ENCODE peak calls at places on chromosomes 3 and 15, in nine cellular contexts. A is Peyer's patch; O is mammary epithelial cell; W is AG10803; B is CD8-positive, alpha-beta memory T cell; X is SK-N-SH; J is mucosa of descending colon; M is endothelial cell of umbilical vein; T is foreskin fibroblast. K is an unnamed sample.

GRCh38 chr3:192130534-192131132 is 596.7 kb downstream of the FGF12 start:
- DNase-seq in O (peak), J (peak), T (no peak), X (peak), A (peak), B (no peak), M (peak), W (peak), K (no peak)

GRCh38 chr3:197345381-197345780 is 47.0 kb upstream of the DLG1 start:
- DNase-seq in W (no peak), T (no peak), B (no peak), X (peak), M (no peak), O (no peak), J (no peak), A (peak), K (no peak)

GRCh38 chr3:38479431-38480092 is 16.6 kb upstream of the EXOG start:
- DNase-seq in X (peak), A (peak), B (peak), O (peak), W (peak), M (peak), T (peak), J (peak), K (no peak)

GRCh38 chr15:72098076-72098475 is 19.9 kb downstream of the MYO9A start:
- DNase-seq in J (no peak), X (no peak), M (no peak), W (peak), T (no peak), O (no peak), B (no peak), A (no peak), K (no peak)

GRCh38 chr3:74582982-74583381 is 31.5 kb downstream of the CNTN3 start:
- DNase-seq in W (no peak), A (no peak), B (no peak), X (no peak), O (no peak), M (no peak), J (no peak), T (no peak), K (no peak)

GRCh38 chr3:65444448-65444815 is 594.3 kb downstream of the MAGI1 start:
- DNase-seq in A (no peak), J (no peak), W (no peak), T (no peak), O (no peak), X (no peak), M (no peak), B (no peak), K (no peak)

GRCh38 chr15:40297356-40297755 is 10.4 kb downstream of the PLCB2 start:
- DNase-seq in T (no peak), O (no peak), J (no peak), B (no peak), W (no peak), X (no peak), M (no peak), A (no peak), K (no peak)

GRCh38 chr3:134427400-134428111 is 53.3 kb upstream of the AMOTL2 start:
- DNase-seq in B (no peak), J (no peak), T (peak), O (peak), M (peak), W (peak), A (peak), X (peak), K (no peak)

GRCh38 chr3:58176827-58177489 is 33.8 kb downstream of the DNASE1L3 start:
- DNase-seq in M (no peak), W (no peak), B (no peak), O (peak), T (no peak), X (no peak), J (no peak), A (no peak), K (no peak)

GRCh38 chr3:106421928-106422327 is 553.1 kb upstream of the CBLB start:
- DNase-seq in B (no peak), O (no peak), W (peak), A (no peak), J (no peak), X (no peak), T (peak), M (no peak), K (no peak)

GRCh38 chr3:183873986-183874385 is 10.7 kb downstream of the PARL start:
- DNase-seq in J (no peak), A (no peak), T (no peak), X (no peak), M (no peak), B (no peak), O (no peak), W (no peak), K (no peak)

GRCh38 chr3:59540241-59540640 is 490.4 kb upstream of the CFAP20DC start:
- DNase-seq in A (no peak), O (no peak), T (no peak), X (no peak), W (peak), B (no peak), M (no peak), J (no peak), K (no peak)

GRCh38 chr15:101112336-101113113 is 139.3 kb downstream of the CHSY1 start:
- DNase-seq in M (no peak), A (no peak), O (peak), W (no peak), T (no peak), B (no peak), J (no peak), X (no peak), K (no peak)

GRCh38 chr3:31213869-31214486 is 318.7 kb upstream of the STT3B start:
- DNase-seq in X (no peak), O (no peak), J (no peak), M (peak), W (no peak), A (peak), B (peak), T (no peak), K (peak)

GRCh38 chr3:123193448-123194101 is 8.2 kb upstream of the SEC22A start:
- DNase-seq in T (no peak), J (no peak), B (no peak), O (no peak), M (no peak), A (no peak), X (no peak), W (no peak), K (no peak)

GRCh38 chr15:66851226-66852063 is 149.4 kb downstream of the SMAD6 start:
- DNase-seq in W (peak), J (peak), M (peak), A (peak), O (peak), T (peak), X (peak), B (peak), K (peak)

GRCh38 chr3:56468184-56469106 is at the start of gene ERC2:
- DNase-seq in A (no peak), M (peak), W (peak), B (no peak), J (peak), X (peak), O (peak), T (peak), K (no peak)

GRCh38 chr15:43930079-43930478 is 103.3 kb downstream of the WDR76 start:
- DNase-seq in J (no peak), W (peak), O (no peak), B (no peak), M (no peak), A (no peak), T (no peak), X (no peak), K (no peak)

GRCh38 chr15:87849181-87849580 is 407.4 kb downstream of the NTRK3 start:
- DNase-seq in X (no peak), J (no peak), W (no peak), B (no peak), O (no peak), T (no peak), M (no peak), A (no peak), K (no peak)

GRCh38 chr15:67068724-67069400 is 3.5 kb downstream of the SMAD3 start:
- DNase-seq in T (no peak), X (no peak), J (no peak), B (no peak), A (no peak), M (peak), O (no peak), W (peak), K (no peak)

GRCh38 chr15:89837134-89837829 is 22.6 kb upstream of the ANPEP start:
- DNase-seq in O (peak), A (no peak), T (peak), J (no peak), B (no peak), X (no peak), W (peak), M (no peak), K (no peak)

GRCh38 chr15:39874890-39875549 is 45.0 kb downstream of the GPR176 start:
- DNase-seq in A (peak), B (no peak), M (peak), X (peak), T (no peak), J (no peak), W (peak), O (peak), K (no peak)

DNA sequence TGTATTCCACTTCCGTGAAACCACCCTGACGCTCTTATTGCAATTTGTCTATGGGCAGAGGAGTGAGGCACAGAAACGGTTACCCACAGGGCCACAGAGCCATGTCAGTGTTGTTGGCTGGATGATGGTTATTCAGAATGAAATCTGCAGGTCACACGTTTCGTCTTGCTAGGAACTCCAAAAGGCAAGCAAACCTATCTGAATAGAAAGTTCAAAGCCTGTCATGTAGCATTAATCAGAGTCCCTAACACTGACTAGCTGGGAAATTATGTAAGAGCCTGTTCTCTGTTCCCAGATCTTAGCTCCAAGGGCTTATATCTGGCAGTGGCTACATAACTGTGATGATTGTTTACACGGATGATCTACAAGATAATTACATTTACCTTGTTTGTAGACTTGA is 1.3 kb downstream of the SYNPR start:
- DNase-seq in M (no peak), B (no peak), O (no peak), J (no peak), X (no peak), W (no peak), A (no peak), T (no peak), K (no peak)
- H3K4me3 ChIP-seq in M (no peak), B (no peak), O (no peak), J (no peak), X (no peak), W (no peak), A (no peak), T (no peak), K (no peak)

DNA sequence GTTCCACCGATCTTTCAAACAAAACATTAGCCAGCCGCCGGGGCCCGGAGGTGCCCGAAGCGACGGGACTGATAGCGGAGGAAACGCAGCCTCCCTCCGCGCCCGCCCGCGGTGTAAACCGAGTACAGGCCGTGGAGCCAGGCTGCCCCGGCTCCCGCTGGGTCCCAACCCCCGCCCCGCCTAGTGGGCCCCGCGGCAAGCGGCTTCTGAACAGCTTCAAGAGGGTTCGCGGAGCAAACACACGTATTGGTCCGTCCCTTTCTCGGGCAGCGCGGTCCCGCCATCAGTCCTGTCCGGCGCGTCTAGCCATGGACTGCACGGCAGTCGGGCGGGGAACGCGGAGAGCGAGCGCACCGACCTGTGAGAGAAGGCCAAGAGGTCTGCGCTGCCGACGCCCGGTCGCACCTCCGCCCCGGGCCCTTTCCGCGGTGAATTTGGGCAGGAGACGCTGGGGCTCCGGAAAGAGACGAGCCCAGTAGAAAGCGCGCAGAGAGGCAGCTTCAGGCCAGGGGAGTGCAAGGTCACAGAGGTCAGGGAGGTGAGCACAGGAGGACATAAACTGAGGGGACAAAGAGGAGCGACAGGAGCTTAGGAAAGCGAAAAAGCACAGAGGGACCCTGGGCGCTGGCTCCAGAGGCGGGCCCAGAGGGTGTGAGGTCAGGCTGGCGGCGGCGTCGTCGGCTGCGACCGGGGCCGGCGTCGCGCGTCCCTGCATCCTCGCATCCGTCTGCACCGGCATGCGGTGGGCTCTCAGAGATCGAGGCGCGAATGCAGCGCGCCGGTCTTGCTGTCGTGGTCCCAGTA is 1.9 kb downstream of the FOXL2 start:
- DNase-seq in X (peak), J (no peak), T (peak), O (no peak), W (peak), B (peak), M (no peak), A (no peak), K (no peak)
- H3K4me3 ChIP-seq in X (no peak), J (no peak), T (peak), O (peak), W (peak), B (peak), M (no peak), A (peak), K (peak)

DNA sequence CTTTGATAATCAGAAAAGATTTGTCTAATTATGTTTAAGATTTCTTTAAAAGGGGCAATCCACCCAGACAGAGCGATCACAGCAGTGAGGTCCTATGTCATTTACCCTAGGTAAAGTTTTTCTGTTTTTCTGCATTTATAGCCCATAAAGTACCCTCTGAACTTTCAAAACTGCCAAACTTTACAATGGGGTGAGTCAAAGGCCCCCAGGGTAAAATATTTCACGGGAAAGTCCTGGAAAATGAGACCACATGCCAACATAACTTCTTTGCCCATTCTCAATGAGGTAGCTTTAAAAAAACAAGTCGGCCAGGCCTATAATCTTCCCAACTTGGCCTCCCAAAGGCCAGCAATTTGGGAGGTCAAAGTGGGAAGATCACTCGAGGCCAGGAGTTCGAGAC is 53.0 kb downstream of the SUCLG2 start:
- DNase-seq in X (no peak), T (peak), M (no peak), J (no peak), O (peak), W (no peak), A (no peak), B (no peak), K (no peak)
- H3K4me3 ChIP-seq in X (no peak), T (no peak), M (no peak), J (no peak), O (no peak), W (no peak), A (no peak), B (no peak), K (no peak)

GRCh38 chr3:18390024-18390660 is 35.0 kb downstream of the SATB1 start:
- DNase-seq in X (peak), J (no peak), O (no peak), B (no peak), M (no peak), A (no peak), W (no peak), T (no peak), K (no peak)
- H3K4me3 ChIP-seq in X (no peak), J (no peak), O (no peak), B (no peak), M (no peak), A (no peak), W (no peak), T (no peak), K (no peak)

GRCh38 chr3:71416868-71417267 is 166.7 kb downstream of the FOXP1 start:
- DNase-seq in J (no peak), M (no peak), X (no peak), O (no peak), A (peak), T (no peak), B (peak), W (no peak), K (no peak)
- H3K4me3 ChIP-seq in J (no peak), M (no peak), X (no peak), O (no peak), A (no peak), T (no peak), B (peak), W (no peak), K (no peak)

GRCh38 chr3:112130638-112130993 is 2.4 kb downstream of the GCSAM start:
- DNase-seq in M (no peak), B (no peak), O (no peak), J (no peak), W (no peak), A (no peak), X (no peak), T (no peak), K (no peak)

GRCh38 chr3:112129925-112130637 is 3.0 kb downstream of the GCSAM start:
- DNase-seq in T (no peak), W (no peak), J (no peak), B (no peak), M (no peak), O (no peak), A (no peak), X (no peak), K (no peak)

GRCh38 chr3:112132088-112132487 is 960 bp downstream of the GCSAM start:
- DNase-seq in W (no peak), J (no peak), M (no peak), B (no peak), O (no peak), A (no peak), T (no peak), X (no peak), K (no peak)

GRCh38 chr3:112132554-112132953 is 494 bp downstream of the GCSAM start:
- DNase-seq in B (no peak), T (no peak), W (no peak), M (no peak), O (no peak), J (no peak), A (no peak), X (no peak), K (no peak)

GRCh38 chr3:112131111-112131510 is 1.9 kb downstream of the GCSAM start:
- DNase-seq in O (no peak), W (no peak), A (no peak), X (no peak), B (no peak), T (no peak), J (no peak), M (no peak), K (no peak)
- H3K4me3 ChIP-seq in O (no peak), W (no peak), A (no peak), X (no peak), B (no peak), T (no peak), J (no peak), M (no peak), K (no peak)

GRCh38 chr3:99656606-99657005 is 18.2 kb downstream of the COL8A1 start:
- DNase-seq in M (peak), O (no peak), W (peak), X (no peak), A (no peak), J (no peak), T (peak), B (no peak), K (no peak)

GRCh38 chr3:99662838-99663570 is 24.6 kb downstream of the COL8A1 start:
- DNase-seq in J (no peak), M (no peak), X (no peak), T (no peak), B (no peak), O (no peak), W (no peak), A (no peak), K (no peak)

GRCh38 chr3:99659032-99659431 is 20.6 kb downstream of the COL8A1 start:
- DNase-seq in A (no peak), J (no peak), O (peak), W (peak), B (no peak), M (peak), X (no peak), T (peak), K (no peak)

GRCh38 chr3:99658274-99658673 is 19.9 kb downstream of the COL8A1 start:
- DNase-seq in B (no peak), M (no peak), J (no peak), O (no peak), X (no peak), W (no peak), T (peak), A (no peak), K (no peak)

GRCh38 chr3:99659965-99660364 is 21.6 kb downstream of the COL8A1 start:
- DNase-seq in O (no peak), J (no peak), A (no peak), W (peak), X (no peak), M (peak), T (peak), B (no peak), K (no peak)
- H3K4me3 ChIP-seq in O (no peak), J (no peak), A (no peak), W (no peak), X (no peak), M (no peak), T (no peak), B (no peak), K (no peak)

GRCh38 chr3:39809181-39809994 is at the start of gene MYRIP:
- DNase-seq in M (peak), W (peak), O (no peak), A (peak), J (peak), T (no peak), B (no peak), X (peak), K (no peak)

GRCh38 chr3:39812537-39812936 is 3.1 kb downstream of the MYRIP start:
- DNase-seq in J (peak), W (no peak), O (no peak), A (peak), X (peak), B (no peak), M (peak), T (no peak), K (no peak)

GRCh38 chr3:39809995-39810595 is 686 bp downstream of the MYRIP start:
- DNase-seq in B (no peak), T (no peak), J (peak), M (peak), A (no peak), O (no peak), W (no peak), X (no peak), K (no peak)

GRCh38 chr3:39811561-39811960 is 2.2 kb downstream of the MYRIP start:
- DNase-seq in M (peak), T (no peak), B (no peak), W (no peak), J (no peak), A (no peak), O (no peak), X (no peak), K (no peak)

GRCh38 chr3:39810647-39811161 is 1.3 kb downstream of the MYRIP start:
- DNase-seq in A (no peak), J (no peak), O (no peak), B (no peak), W (no peak), T (no peak), X (no peak), M (peak), K (no peak)
- H3K4me3 ChIP-seq in A (peak), J (no peak), O (no peak), B (no peak), W (no peak), T (no peak), X (peak), M (peak), K (no peak)

GRCh38 chr3:40718681-40719080 is 193.9 kb downstream of the ZNF621 start:
- DNase-seq in T (no peak), J (no peak), M (no peak), X (no peak), B (no peak), O (no peak), A (no peak), W (no peak), K (no peak)

GRCh38 chr3:40723078-40723660 is 198.4 kb downstream of the ZNF621 start:
- DNase-seq in M (no peak), J (no peak), B (no peak), O (no peak), T (no peak), A (no peak), X (no peak), W (no peak), K (no peak)

GRCh38 chr3:40719660-40720287 is 195.0 kb downstream of the ZNF621 start:
- DNase-seq in M (no peak), B (no peak), T (no peak), W (no peak), O (peak), J (no peak), A (no peak), X (no peak), K (no peak)

GRCh38 chr3:40720351-40720750 is 195.6 kb downstream of the ZNF621 start:
- DNase-seq in B (no peak), T (no peak), X (no peak), A (no peak), J (no peak), M (no peak), O (no peak), W (no peak), K (no peak)

DNA sequence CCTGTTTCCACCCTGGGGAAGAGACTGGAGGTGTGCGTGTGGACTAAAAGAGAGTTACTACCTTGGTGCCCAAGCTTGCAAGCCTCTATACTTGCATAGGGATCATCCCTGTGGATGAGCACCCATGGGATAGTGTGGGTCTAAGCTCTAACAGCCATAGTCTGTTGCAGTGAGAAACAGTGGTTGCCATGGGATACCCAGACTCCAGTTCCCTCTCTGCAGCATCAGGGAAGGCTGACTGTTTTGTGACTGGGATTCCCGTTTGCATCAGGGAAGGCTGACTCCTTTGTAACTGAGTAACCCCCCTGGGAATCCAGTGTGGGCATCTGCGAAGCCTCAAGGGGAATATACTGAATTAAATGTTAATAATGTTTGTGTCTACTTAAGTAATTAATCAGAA is 196.1 kb downstream of the ZNF621 start:
- DNase-seq in A (no peak), O (no peak), T (no peak), B (no peak), J (no peak), X (peak), M (no peak), W (no peak), K (no peak)
- H3K4me3 ChIP-seq in A (no peak), O (no peak), T (no peak), B (no peak), J (no peak), X (no peak), M (no peak), W (no peak), K (no peak)

K was measured in effector memory CD4-positive, alpha-beta T cell.